ENCODE peak calls at places on chromosomes 2 and 18, in ten cellular contexts. N is tibial artery; D is A549; Q is colonic mucosa; S is cardiac muscle cell; O is left ventricle myocardium inferior; B is thoracic aorta; F is effector memory CD4-positive, alpha-beta T cell; G is fibroblast of lung; W is H1. H is an unnamed sample.

GRCh38 chr2:206232287-206233035 is 42.0 kb upstream of the ZDBF2 start:
- DNase-seq in N (no peak), D (no peak), Q (no peak), S (no peak), O (no peak), B (no peak), F (no peak), G (no peak), W (no peak), H (no peak)

GRCh38 chr2:176518823-176519222 is 249.6 kb downstream of the MTX2 start:
- DNase-seq in N (no peak), D (no peak), Q (no peak), S (peak; percentile 87), O (peak; percentile 34), B (no peak), F (no peak), G (no peak), W (no peak), H (peak; percentile 20)

GRCh38 chr2:146661494-146662096 is 1183.2 kb upstream of the ACVR2A start:
- DNase-seq in N (no peak), D (peak; percentile 1), Q (no peak), S (peak; percentile 61), O (no peak), B (no peak), F (no peak), G (peak; percentile 73), W (no peak), H (no peak)

GRCh38 chr2:216632952-216633615 is at the start of gene IGFBP2:
- DNase-seq in N (no peak), D (peak; percentile 41), Q (peak; percentile 46), S (peak; percentile 88), O (peak; percentile 49), B (no peak), F (no peak), G (peak; percentile 46), W (no peak), H (no peak)

GRCh38 chr2:190869721-190870120 is 10.9 kb upstream of the GLS start:
- DNase-seq in N (no peak), D (no peak), Q (no peak), S (no peak), O (no peak), B (no peak), F (no peak), G (no peak), W (no peak), H (no peak)

GRCh38 chr2:174776686-174777085 is 12.4 kb upstream of the CHRNA1 start:
- DNase-seq in N (no peak), D (no peak), Q (no peak), S (no peak), O (no peak), B (no peak), F (no peak), G (no peak), W (no peak), H (no peak)

GRCh38 chr2:161150704-161151103 is 9.5 kb upstream of the TANK start:
- DNase-seq in N (no peak), D (no peak), Q (no peak), S (no peak), O (no peak), B (no peak), F (no peak), G (no peak), W (no peak), H (no peak)

GRCh38 chr18:3529077-3529476 is 79.1 kb downstream of the TGIF1 start:
- DNase-seq in N (no peak), D (no peak), Q (no peak), S (no peak), O (no peak), B (no peak), F (no peak), G (no peak), W (no peak), H (no peak)

GRCh38 chr2:88834376-88834775 is 142.9 kb downstream of the RPIA start:
- DNase-seq in N (no peak), D (no peak), Q (no peak), S (no peak), O (no peak), B (no peak), F (no peak), G (no peak), W (no peak), H (no peak)

GRCh38 chr18:26526128-26526965 is 22.0 kb downstream of the KCTD1 start:
- DNase-seq in N (no peak), D (no peak), Q (no peak), S (no peak), O (no peak), B (no peak), F (no peak), G (no peak), W (no peak), H (no peak)

GRCh38 chr18:74395630-74396251 is 61.4 kb downstream of the DIPK1C start:
- DNase-seq in N (no peak), D (no peak), Q (no peak), S (no peak), O (no peak), B (no peak), F (no peak), G (no peak), W (no peak), H (peak; percentile 45)

GRCh38 chr2:120898496-120898895 is 162.8 kb downstream of the GLI2 start:
- DNase-seq in N (no peak), D (no peak), Q (no peak), S (no peak), O (no peak), B (no peak), F (no peak), G (no peak), W (no peak), H (no peak)

GRCh38 chr2:21102356-21102755 is 21.4 kb upstream of the TDRD15 start:
- DNase-seq in N (no peak), D (no peak), Q (no peak), S (no peak), O (no peak), B (no peak), F (no peak), G (no peak), W (no peak), H (no peak)

GRCh38 chr18:36141576-36141975 is 11.9 kb downstream of the ELP2 start:
- DNase-seq in N (no peak), D (no peak), Q (no peak), S (no peak), O (no peak), B (no peak), F (no peak), G (no peak), W (no peak), H (no peak)

GRCh38 chr2:40482091-40482490 is 30.2 kb upstream of the SLC8A1 start:
- DNase-seq in N (no peak), D (no peak), Q (no peak), S (no peak), O (no peak), B (no peak), F (no peak), G (no peak), W (no peak), H (no peak)

GRCh38 chr2:39772086-39772811 is 6.8 kb downstream of the THUMPD2 start:
- DNase-seq in N (no peak), D (no peak), Q (no peak), S (no peak), O (no peak), B (no peak), F (no peak), G (peak; percentile 26), W (no peak), H (no peak)

GRCh38 chr2:196677404-196677803 is 37.9 kb downstream of the CCDC150 start:
- DNase-seq in N (no peak), D (no peak), Q (no peak), S (no peak), O (no peak), B (no peak), F (no peak), G (peak; percentile 56), W (no peak), H (no peak)

GRCh38 chr18:80056095-80056494 is 21.9 kb downstream of the RBFA start:
- DNase-seq in N (no peak), D (no peak), Q (no peak), S (no peak), O (no peak), B (no peak), F (no peak), G (no peak), W (no peak), H (no peak)
- H3K9me3 ChIP-seq in N (no peaks in the 10 kb centered on the region), D (peaks cover 28% of the 10 kb centered on the region), Q (no peaks in the 10 kb centered on the region), S (no peaks in the 10 kb centered on the region), O (peaks cover 51% of the 10 kb centered on the region), B (peaks cover 29% of the 10 kb centered on the region), F (peaks cover 10% of the 10 kb centered on the region), G (no peaks in the 10 kb centered on the region), W (peaks cover 49% of the 10 kb centered on the region), H (peaks cover 24% of the 10 kb centered on the region)

GRCh38 chr2:203982276-203982675 is 45.7 kb downstream of the ICOS start:
- DNase-seq in N (no peak), D (no peak), Q (no peak), S (no peak), O (no peak), B (no peak), F (no peak), G (no peak), W (no peak), H (no peak)
- H3K4me3 ChIP-seq in N (no peak overlapping the region), D (no peak overlapping the region), Q (no peak overlapping the region), S (no peak overlapping the region), O (no peak overlapping the region), B (no peak overlapping the region), F (no peak overlapping the region), G (no peak overlapping the region), W (no peak overlapping the region), H (no peak overlapping the region)

DNA sequence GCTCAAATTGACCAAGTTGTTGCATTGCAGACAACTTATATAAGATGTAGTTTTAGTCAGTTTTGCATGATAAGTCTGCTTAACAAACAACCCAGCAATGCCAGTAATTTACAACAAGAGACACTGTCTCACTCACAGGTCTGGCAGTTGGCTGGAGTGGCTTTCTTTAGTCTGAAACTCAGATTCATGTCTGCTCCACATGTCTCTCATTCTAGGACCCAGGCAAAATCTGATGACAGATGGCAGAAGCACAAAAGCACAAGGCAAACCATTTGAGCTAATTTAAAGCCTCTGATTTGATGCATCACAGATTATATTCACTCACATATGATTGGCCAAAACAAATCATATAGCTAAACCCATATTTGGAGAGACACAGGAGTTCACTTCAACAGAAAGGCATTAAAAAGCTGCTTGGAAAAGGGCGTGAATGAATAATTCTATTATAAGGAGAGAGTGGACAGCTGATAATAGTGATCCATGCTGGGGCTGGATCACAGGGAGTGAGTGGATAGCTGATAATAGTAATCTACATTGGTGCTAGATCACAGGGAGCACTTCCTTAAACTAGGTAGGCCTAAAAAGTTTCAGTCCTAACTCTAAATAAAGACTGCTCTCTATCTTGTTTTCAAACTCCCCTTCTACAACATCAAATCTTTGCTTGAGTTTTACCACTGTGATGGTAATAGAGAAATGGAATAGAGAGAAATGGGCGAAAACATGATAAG is 593.2 kb upstream of the ZNF804A start:
- DNase-seq in N (no peak), D (no peak), Q (no peak), S (peak; percentile 20), O (no peak), B (no peak), F (no peak), G (no peak), W (no peak), H (no peak)
- H3K9me3 ChIP-seq in N (no peaks in the 10 kb centered on the region), D (no peaks in the 10 kb centered on the region), Q (no peaks in the 10 kb centered on the region), S (no peaks in the 10 kb centered on the region), O (no peaks in the 10 kb centered on the region), B (no peaks in the 10 kb centered on the region), F (no peaks in the 10 kb centered on the region), G (no peaks in the 10 kb centered on the region), W (no peaks in the 10 kb centered on the region), H (no peaks in the 10 kb centered on the region)

GRCh38 chr18:7557891-7558454 is 9.1 kb upstream of the PTPRM start:
- DNase-seq in N (no peak), D (no peak), Q (no peak), S (no peak), O (no peak), B (no peak), F (no peak), G (no peak), W (no peak), H (no peak)
- H3K4me3 ChIP-seq in N (no peak overlapping the region), D (no peak overlapping the region), Q (no peak overlapping the region), S (no peak overlapping the region), O (no peak overlapping the region), B (no peak overlapping the region), F (no peak overlapping the region), G (no peak overlapping the region), W (no peak overlapping the region), H (no peak overlapping the region)

H was measured in upper lobe of left lung.